ENCODE peak calls at places on chromosomes 7 and 10, in six cellular contexts. X is neural progenitor cell, H is GM23248, D is SK-N-SH, Z is PC-3, E is HCT116. F is an unnamed sample.

GRCh38 chr10:60942604-60943269 is 1.2 kb downstream of the RHOBTB1 start:
- DNase-seq in H (peak; percentile 59), D (peak; percentile 16), Z (peak; percentile 46), E (no peak), X (no peak), F (no peak)

GRCh38 chr7:37182011-37182478 is 266.6 kb downstream of the ELMO1 start:
- DNase-seq in X (peak; percentile 90), D (peak; percentile 85), H (peak; percentile 68), E (peak; percentile 71), Z (peak; percentile 75), F (peak; percentile 56)

GRCh38 chr10:86798636-86799035 is 42.2 kb downstream of the BMPR1A start:
- DNase-seq in H (peak; percentile 46), E (no peak), Z (no peak), X (no peak), D (no peak), F (peak; percentile 87)

GRCh38 chr7:127768241-127768640 is 116.2 kb downstream of the SND1 start:
- DNase-seq in H (peak; percentile 50), Z (no peak), E (no peak), D (no peak), X (no peak), F (no peak)

GRCh38 chr10:51590802-51591201 is 108.6 kb downstream of the CSTF2T start:
- DNase-seq in X (peak; percentile 17), E (no peak), H (no peak), Z (no peak), D (no peak), F (no peak)

GRCh38 chr10:76248781-76249180 is 817.4 kb downstream of the LRMDA start:
- DNase-seq in X (no peak), H (no peak), D (no peak), E (no peak), Z (no peak), F (no peak)

GRCh38 chr7:690478-691360 is 35.8 kb upstream of the DNAAF5 start:
- DNase-seq in Z (no peak), E (no peak), H (no peak), D (no peak), X (no peak), F (no peak)

GRCh38 chr10:75654171-75654772 is 222.8 kb downstream of the LRMDA start:
- DNase-seq in H (peak; percentile 24), X (no peak), E (no peak), D (no peak), Z (peak; percentile 99), F (no peak)

GRCh38 chr7:77569514-77570232 is 32.6 kb downstream of the PTPN12 start:
- DNase-seq in X (no peak), D (no peak), E (no peak), Z (no peak), H (peak; percentile 28), F (no peak)

GRCh38 chr10:29063806-29064644 is 224.8 kb upstream of the LYZL1 start:
- DNase-seq in Z (peak; percentile 54), H (peak; percentile 10), E (no peak), D (no peak), X (no peak), F (no peak)

GRCh38 chr10:109040622-109041021 is 882.7 kb downstream of the XPNPEP1 start:
- DNase-seq in H (no peak), Z (no peak), D (no peak), E (no peak), X (no peak), F (no peak)

GRCh38 chr10:116654816-116655215 is 34.1 kb downstream of the PNLIPRP2 start:
- DNase-seq in H (no peak), Z (peak; percentile 15), X (peak; percentile 32), D (peak; percentile 46), E (peak; percentile 44), F (no peak)

GRCh38 chr10:32621969-32622368 is 176.0 kb downstream of the CCDC7 start:
- DNase-seq in E (no peak), H (no peak), X (no peak), D (no peak), Z (no peak), F (no peak)

GRCh38 chr7:24619978-24620377 is 46.7 kb downstream of the PALS2 start:
- DNase-seq in X (peak; percentile 40), E (no peak), Z (no peak), D (no peak), H (no peak), F (no peak)
- TF ChIP-seq EZH2phosphoT487 in X (no peak), E (no peak), Z (no peak), D (no peak), H (no peak), F (no peak)

GRCh38 chr7:64516451-64516850 is 46.4 kb downstream of the ZNF680 start:
- DNase-seq in H (no peak), E (no peak), D (no peak), X (no peak), Z (no peak), F (no peak)

GRCh38 chr7:64515781-64516180 is 47.1 kb downstream of the ZNF680 start:
- DNase-seq in H (no peak), X (no peak), D (no peak), E (no peak), Z (no peak), F (no peak)

GRCh38 chr7:64509583-64509982 is 53.3 kb downstream of the ZNF680 start:
- DNase-seq in D (no peak), H (no peak), Z (no peak), X (no peak), E (no peak), F (no peak)

GRCh38 chr7:64515330-64515729 is 47.5 kb downstream of the ZNF680 start:
- DNase-seq in E (no peak), H (no peak), Z (peak; percentile 8), D (no peak), X (no peak), F (no peak)
- H3K9me3 ChIP-seq in E (peaks cover 38% of the 10 kb centered on the region), H (peaks cover 5% of the 10 kb centered on the region), Z (peaks cover 41% of the 10 kb centered on the region), D (peaks cover 38% of the 10 kb centered on the region), X (peaks cover 41% of the 10 kb centered on the region), F (no peaks in the 10 kb centered on the region)

DNA sequence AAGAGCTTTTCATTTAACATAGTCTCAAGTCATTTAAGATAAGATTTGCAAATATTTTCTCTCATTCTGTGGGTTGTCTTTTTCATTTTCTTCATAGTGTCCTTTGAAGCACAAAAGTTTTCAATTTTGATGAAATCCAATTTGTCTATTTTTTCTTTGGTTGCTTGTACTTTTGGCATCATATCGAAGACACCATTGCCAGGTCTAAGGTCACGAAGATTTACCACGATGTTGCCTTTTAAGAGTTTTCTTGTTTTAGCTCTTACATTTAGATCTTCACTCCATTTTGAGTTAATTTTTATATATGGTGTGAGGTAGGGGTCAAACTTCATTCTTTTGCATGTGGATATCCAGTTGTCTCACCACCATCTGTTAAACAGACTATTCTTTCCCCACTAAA is 34.7 kb downstream of the TMEM270 start:
- DNase-seq in D (no peak), E (no peak), H (peak; percentile 26), Z (no peak), X (no peak), F (no peak)
- H3K9ac ChIP-seq in D (peak overlapping the region; percentile 50), E (no peak overlapping the region), H (peak overlapping the region; percentile 75), Z (no peak overlapping the region), X (no peak overlapping the region), F (no peak overlapping the region)

GRCh38 chr10:11505636-11506035 is 105.8 kb downstream of the USP6NL start:
- DNase-seq in H (no peak), D (no peak), E (no peak), Z (no peak), X (peak; percentile 80), F (no peak)

GRCh38 chr10:11510714-11511113 is 100.7 kb downstream of the USP6NL start:
- DNase-seq in E (no peak), X (no peak), Z (no peak), H (no peak), D (no peak), F (no peak)

GRCh38 chr10:11511325-11511724 is 100.1 kb downstream of the USP6NL start:
- DNase-seq in Z (no peak), D (no peak), H (no peak), X (no peak), E (no peak), F (no peak)

GRCh38 chr10:11506247-11506789 is 105.1 kb downstream of the USP6NL start:
- DNase-seq in D (no peak), H (no peak), Z (no peak), X (no peak), E (no peak), F (no peak)

DNA sequence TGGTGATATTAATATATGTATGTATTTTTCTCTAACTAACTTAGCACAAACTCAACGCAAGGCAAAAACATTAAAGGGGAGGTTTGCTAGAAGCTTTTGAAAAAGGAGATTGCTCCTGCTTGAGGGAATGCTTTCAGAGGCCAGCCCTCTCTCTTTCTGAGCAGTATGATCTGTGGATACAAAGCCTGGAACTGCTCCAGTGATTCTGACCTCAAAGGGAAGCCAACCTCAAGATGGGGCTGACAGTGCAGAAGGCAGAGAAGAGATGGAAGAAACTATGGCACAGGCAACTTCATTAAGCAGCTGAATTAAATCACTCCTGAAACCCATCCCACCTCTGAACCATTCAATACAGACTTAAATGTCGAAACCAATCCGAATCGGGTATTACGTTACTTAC is 102.4 kb downstream of the USP6NL start:
- DNase-seq in Z (no peak), X (peak; percentile 41), E (no peak), D (no peak), H (no peak), F (no peak)
- TF ChIP-seq EZH2phosphoT487 in Z (no peak), X (no peak), E (no peak), D (no peak), H (no peak), F (no peak)

GRCh38 chr7:56157238-56157790 is 41.1 kb upstream of the NUPR2 start:
- DNase-seq in H (no peak), E (no peak), D (no peak), X (no peak), Z (no peak), F (no peak)
- H3K9me3 ChIP-seq in H (no peaks in the 10 kb centered on the region), E (peaks cover 3% of the 10 kb centered on the region), D (no peaks in the 10 kb centered on the region), X (peaks cover 1% of the 10 kb centered on the region), Z (no peaks in the 10 kb centered on the region), F (no peaks in the 10 kb centered on the region)

DNA sequence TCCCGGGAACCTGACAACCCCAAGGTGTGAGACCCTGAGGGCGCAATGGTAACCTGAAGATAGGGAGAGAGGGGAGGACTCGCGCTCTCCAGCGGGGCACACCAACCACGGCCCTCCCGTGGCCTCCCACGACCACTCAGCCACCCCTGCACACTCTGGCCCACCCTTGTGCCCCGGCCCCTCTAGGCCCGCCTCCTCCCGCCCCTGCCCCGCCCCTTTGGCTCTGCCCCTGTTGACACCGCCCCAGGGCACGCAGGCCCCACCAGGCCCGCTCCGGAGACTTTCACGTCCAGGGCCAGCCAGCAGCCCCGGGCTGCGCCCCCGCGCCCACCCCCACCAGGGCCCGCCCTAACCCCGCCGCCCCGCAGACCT is 11.0 kb downstream of the ATG9B start:
- DNase-seq in E (no peak), H (no peak), X (no peak), Z (no peak), D (peak; percentile 96), F (no peak)
- H3K9ac ChIP-seq in E (no peak overlapping the region), H (peak overlapping the region; percentile 75), X (no peak overlapping the region), Z (no peak overlapping the region), D (no peak overlapping the region), F (no peak overlapping the region)

F was measured in MM.1S.